ENCODE peak calls at places on chromosomes 11 and 22, in ten cellular contexts. O, D, K, R, I, N, J, L, W and X are unnamed samples.

GRCh38 chr11:128424867-128425285 is 162.5 kb downstream of the ETS1 start:
- DNase-seq in W (no peak), L (peak; percentile 63), R (no peak), K (no peak), I (peak; percentile 8), D (no peak), N (no peak), O (no peak), J (no peak), X (no peak)

GRCh38 chr11:34620820-34621792 is at the start of gene EHF:
- DNase-seq in O (no peak), N (no peak), W (no peak), I (no peak), J (no peak), L (no peak), K (no peak), R (no peak), D (no peak), X (no peak)

GRCh38 chr11:66868726-66869291 is 11.9 kb downstream of the LRFN4 start:
- DNase-seq in D (peak; percentile 72), W (peak; percentile 93), K (peak; percentile 83), I (peak; percentile 86), N (peak; percentile 86), J (peak; percentile 78), O (no peak), L (no peak), R (peak; percentile 88), X (peak; percentile 78)

GRCh38 chr11:58629857-58630256 is 7.4 kb downstream of the CNTF start:
- DNase-seq in K (peak; percentile 49), J (peak; percentile 10), O (no peak), N (peak; percentile 48), I (peak; percentile 61), L (no peak), W (peak; percentile 45), D (no peak), R (no peak), X (peak; percentile 3)

GRCh38 chr11:65559951-65560537 is 1.9 kb upstream of the LTBP3 start:
- DNase-seq in L (peak; percentile 53), D (no peak), J (no peak), O (no peak), N (no peak), I (peak; percentile 90), K (no peak), R (no peak), W (no peak), X (no peak)

GRCh38 chr11:17238377-17238776 is 30.6 kb upstream of the PIK3C2A start:
- DNase-seq in W (no peak), D (no peak), R (no peak), L (no peak), I (no peak), N (no peak), O (no peak), J (no peak), K (no peak), X (no peak)

GRCh38 chr22:45552580-45553332 is 50.1 kb downstream of the FBLN1 start:
- DNase-seq in I (no peak), N (peak; percentile 45), K (no peak), J (no peak), L (peak; percentile 80), D (no peak), O (no peak), W (no peak), R (no peak), X (no peak)

GRCh38 chr22:23119492-23120414 is 22.0 kb downstream of the RSPH14 start:
- DNase-seq in O (no peak), K (peak; percentile 62), R (peak; percentile 55), D (peak; percentile 26), J (peak; percentile 32), N (no peak), W (no peak), I (no peak), L (no peak), X (peak; percentile 50)

GRCh38 chr11:118212131-118212725 is 12.6 kb downstream of the JAML start:
- DNase-seq in D (no peak), N (peak; percentile 17), J (no peak), R (no peak), K (no peak), L (no peak), I (no peak), O (no peak), W (no peak), X (no peak)

GRCh38 chr11:114319716-114320328 is 23.6 kb downstream of the NNMT start:
- DNase-seq in J (no peak), D (no peak), L (no peak), I (no peak), N (no peak), O (no peak), K (no peak), W (peak; percentile 23), R (no peak), X (no peak)

GRCh38 chr11:119937412-119937811 is 200.5 kb downstream of the TRIM29 start:
- DNase-seq in N (no peak), I (no peak), O (no peak), D (no peak), R (no peak), W (no peak), J (no peak), L (no peak), K (no peak), X (no peak)

GRCh38 chr11:20159680-20160381 is 444 bp downstream of the DBX1 start:
- DNase-seq in L (no peak), W (no peak), N (peak; percentile 36), K (no peak), D (no peak), R (no peak), O (no peak), I (no peak), J (no peak), X (no peak)

GRCh38 chr22:45553333-45554039 is 50.8 kb downstream of the FBLN1 start:
- DNase-seq in I (peak; percentile 82), J (peak; percentile 26), L (peak; percentile 74), W (peak; percentile 49), D (peak; percentile 16), K (peak; percentile 64), R (peak; percentile 78), O (peak; percentile 55), N (peak; percentile 90), X (no peak)

GRCh38 chr22:42336527-42337227 is 66.2 kb upstream of the TCF20 start:
- DNase-seq in L (no peak), W (no peak), K (no peak), I (no peak), J (no peak), O (no peak), N (no peak), R (no peak), D (no peak), X (no peak)

GRCh38 chr11:10394229-10395100 is 60.6 kb upstream of the AMPD3 start:
- DNase-seq in N (no peak), L (no peak), R (no peak), J (no peak), D (no peak), K (no peak), I (peak; percentile 94), W (no peak), O (no peak), X (no peak)

GRCh38 chr11:37182036-37182435 is 584.0 kb upstream of the RAG2 start:
- DNase-seq in I (no peak), L (no peak), W (no peak), J (no peak), D (no peak), O (no peak), K (no peak), N (no peak), R (no peak), X (no peak)

GRCh38 chr22:32564170-32565001 is 89.8 kb downstream of the FBXO7 start:
- DNase-seq in L (no peak), O (no peak), R (no peak), I (peak; percentile 45), J (no peak), N (no peak), D (no peak), K (no peak), W (no peak), X (no peak)

GRCh38 chr11:11856638-11857037 is 14.9 kb downstream of the USP47 start:
- DNase-seq in W (peak; percentile 82), L (no peak), N (no peak), I (no peak), O (no peak), K (peak; percentile 83), R (no peak), J (no peak), D (peak; percentile 17), X (no peak)

GRCh38 chr11:126744699-126745098 is 255.9 kb downstream of the KIRREL3 start:
- DNase-seq in R (no peak), W (no peak), L (no peak), D (no peak), O (no peak), K (no peak), J (no peak), N (no peak), I (no peak), X (no peak)

GRCh38 chr11:81342956-81343355 is 1390.7 kb downstream of the FAM181B start:
- DNase-seq in O (no peak), D (no peak), L (no peak), K (no peak), N (peak; percentile 2), J (no peak), I (no peak), R (no peak), W (no peak), X (no peak)

GRCh38 chr11:34566209-34566551 is 52.6 kb upstream of the ELF5 start:
- DNase-seq in D (no peak), L (no peak), K (no peak), O (no peak), W (no peak), J (no peak), I (no peak), N (no peak), R (no peak), X (no peak)

GRCh38 chr11:19164230-19164855 is 37.4 kb downstream of the CSRP3 start:
- DNase-seq in I (no peak), W (no peak), D (no peak), L (no peak), R (no peak), N (no peak), J (no peak), O (peak; percentile 68), K (no peak), X (no peak)